ENCODE peak calls at places on chromosomes 3 and 15, in eight cellular contexts. One of them, this sample, is unnamed.

GRCh38 chr3:6551165-6551564 is 309.8 kb upstream of the GRM7 start:
- DNase-seq in Panc1: no peak
- DNase-seq in activated CD8-positive, alpha-beta memory T cell treated with anti-CD3 and anti-CD28 coated beads, Interleukin-2, amount 50 U/mL, for 48 hours: no peak
- DNase-seq in ureter: no peak
- DNase-seq in SJSA1: no peak
- DNase-seq in stimulated activated CD4-positive, alpha-beta T cell treated with anti-CD3 and anti-CD28 coated beads, Interleukin-4, amount 100 ng/mL, for 1 hour: no peak
- DNase-seq in fibroblast of gingiva: no peak
- DNase-seq in Daoy: no peak
- DNase-seq in this sample: no peak

GRCh38 chr3:146421814-146422748 is 47.3 kb downstream of the PLSCR2 start:
- DNase-seq in Daoy: peak; percentile 28
- DNase-seq in stimulated activated CD4-positive, alpha-beta T cell treated with anti-CD3 and anti-CD28 coated beads, Interleukin-4, amount 100 ng/mL, for 1 hour: no peak
- DNase-seq in ureter: no peak
- DNase-seq in Panc1: peak; percentile 59
- DNase-seq in fibroblast of gingiva: peak; percentile 32
- DNase-seq in activated CD8-positive, alpha-beta memory T cell treated with anti-CD3 and anti-CD28 coated beads, Interleukin-2, amount 50 U/mL, for 48 hours: no peak
- DNase-seq in SJSA1: peak; percentile 45
- DNase-seq in this sample: peak; percentile 2

GRCh38 chr15:99130314-99130713 is 25.4 kb downstream of the SYNM start:
- DNase-seq in fibroblast of gingiva: no peak
- DNase-seq in Daoy: no peak
- DNase-seq in Panc1: no peak
- DNase-seq in SJSA1: no peak
- DNase-seq in ureter: no peak
- DNase-seq in activated CD8-positive, alpha-beta memory T cell treated with anti-CD3 and anti-CD28 coated beads, Interleukin-2, amount 50 U/mL, for 48 hours: no peak
- DNase-seq in stimulated activated CD4-positive, alpha-beta T cell treated with anti-CD3 and anti-CD28 coated beads, Interleukin-4, amount 100 ng/mL, for 1 hour: no peak
- DNase-seq in this sample: no peak

GRCh38 chr15:100261302-100262240 is 80.2 kb downstream of the ADAMTS17 start:
- DNase-seq in Daoy: no peak
- DNase-seq in stimulated activated CD4-positive, alpha-beta T cell treated with anti-CD3 and anti-CD28 coated beads, Interleukin-4, amount 100 ng/mL, for 1 hour: no peak
- DNase-seq in activated CD8-positive, alpha-beta memory T cell treated with anti-CD3 and anti-CD28 coated beads, Interleukin-2, amount 50 U/mL, for 48 hours: peak; percentile 18
- DNase-seq in fibroblast of gingiva: no peak
- DNase-seq in Panc1: no peak
- DNase-seq in ureter: peak; percentile 32
- DNase-seq in SJSA1: peak; percentile 21
- DNase-seq in this sample: no peak

GRCh38 chr3:123803521-123803920 is 80.6 kb downstream of the MYLK start:
- DNase-seq in Panc1: no peak
- DNase-seq in Daoy: no peak
- DNase-seq in activated CD8-positive, alpha-beta memory T cell treated with anti-CD3 and anti-CD28 coated beads, Interleukin-2, amount 50 U/mL, for 48 hours: no peak
- DNase-seq in stimulated activated CD4-positive, alpha-beta T cell treated with anti-CD3 and anti-CD28 coated beads, Interleukin-4, amount 100 ng/mL, for 1 hour: no peak
- DNase-seq in SJSA1: no peak
- DNase-seq in fibroblast of gingiva: no peak
- DNase-seq in ureter: no peak
- DNase-seq in this sample: no peak

GRCh38 chr3:23611737-23612295 is 193.9 kb upstream of the UBE2E1 start:
- DNase-seq in SJSA1: no peak
- DNase-seq in fibroblast of gingiva: peak; percentile 64
- DNase-seq in stimulated activated CD4-positive, alpha-beta T cell treated with anti-CD3 and anti-CD28 coated beads, Interleukin-4, amount 100 ng/mL, for 1 hour: no peak
- DNase-seq in Panc1: no peak
- DNase-seq in activated CD8-positive, alpha-beta memory T cell treated with anti-CD3 and anti-CD28 coated beads, Interleukin-2, amount 50 U/mL, for 48 hours: no peak
- DNase-seq in ureter: peak; percentile 68
- DNase-seq in Daoy: peak; percentile 46
- DNase-seq in this sample: no peak

GRCh38 chr3:174243194-174243593 is 615.9 kb upstream of the NAALADL2 start:
- DNase-seq in stimulated activated CD4-positive, alpha-beta T cell treated with anti-CD3 and anti-CD28 coated beads, Interleukin-4, amount 100 ng/mL, for 1 hour: no peak
- DNase-seq in Daoy: peak; percentile 44
- DNase-seq in Panc1: no peak
- DNase-seq in activated CD8-positive, alpha-beta memory T cell treated with anti-CD3 and anti-CD28 coated beads, Interleukin-2, amount 50 U/mL, for 48 hours: no peak
- DNase-seq in ureter: no peak
- DNase-seq in fibroblast of gingiva: peak; percentile 16
- DNase-seq in SJSA1: peak; percentile 40
- DNase-seq in this sample: no peak

GRCh38 chr3:42526616-42527367 is 24.3 kb downstream of the VIPR1 start:
- DNase-seq in activated CD8-positive, alpha-beta memory T cell treated with anti-CD3 and anti-CD28 coated beads, Interleukin-2, amount 50 U/mL, for 48 hours: peak; percentile 75
- DNase-seq in fibroblast of gingiva: no peak
- DNase-seq in SJSA1: no peak
- DNase-seq in ureter: no peak
- DNase-seq in Daoy: no peak
- DNase-seq in stimulated activated CD4-positive, alpha-beta T cell treated with anti-CD3 and anti-CD28 coated beads, Interleukin-4, amount 100 ng/mL, for 1 hour: peak; percentile 49
- DNase-seq in Panc1: no peak
- DNase-seq in this sample: no peak

GRCh38 chr15:77838061-77838460 is 205.3 kb upstream of the LINGO1 start:
- DNase-seq in Panc1: no peak
- DNase-seq in Daoy: peak; percentile 65
- DNase-seq in activated CD8-positive, alpha-beta memory T cell treated with anti-CD3 and anti-CD28 coated beads, Interleukin-2, amount 50 U/mL, for 48 hours: no peak
- DNase-seq in stimulated activated CD4-positive, alpha-beta T cell treated with anti-CD3 and anti-CD28 coated beads, Interleukin-4, amount 100 ng/mL, for 1 hour: no peak
- DNase-seq in SJSA1: no peak
- DNase-seq in ureter: no peak
- DNase-seq in fibroblast of gingiva: no peak
- DNase-seq in this sample: no peak

GRCh38 chr3:73324203-73325155 is 263.0 kb downstream of the EBLN2 start:
- DNase-seq in Panc1: no peak
- DNase-seq in Daoy: peak; percentile 3
- DNase-seq in fibroblast of gingiva: peak; percentile 58
- DNase-seq in ureter: no peak
- DNase-seq in activated CD8-positive, alpha-beta memory T cell treated with anti-CD3 and anti-CD28 coated beads, Interleukin-2, amount 50 U/mL, for 48 hours: no peak
- DNase-seq in SJSA1: no peak
- DNase-seq in stimulated activated CD4-positive, alpha-beta T cell treated with anti-CD3 and anti-CD28 coated beads, Interleukin-4, amount 100 ng/mL, for 1 hour: no peak
- DNase-seq in this sample: no peak

GRCh38 chr3:5219216-5219615 is 31.7 kb downstream of the EDEM1 start:
- DNase-seq in activated CD8-positive, alpha-beta memory T cell treated with anti-CD3 and anti-CD28 coated beads, Interleukin-2, amount 50 U/mL, for 48 hours: no peak
- DNase-seq in Daoy: no peak
- DNase-seq in stimulated activated CD4-positive, alpha-beta T cell treated with anti-CD3 and anti-CD28 coated beads, Interleukin-4, amount 100 ng/mL, for 1 hour: no peak
- DNase-seq in Panc1: no peak
- DNase-seq in ureter: no peak
- DNase-seq in SJSA1: no peak
- DNase-seq in fibroblast of gingiva: no peak
- DNase-seq in this sample: no peak

GRCh38 chr3:182710557-182711157 is 82.6 kb upstream of the ATP11B start:
- DNase-seq in fibroblast of gingiva: no peak
- DNase-seq in ureter: no peak
- DNase-seq in activated CD8-positive, alpha-beta memory T cell treated with anti-CD3 and anti-CD28 coated beads, Interleukin-2, amount 50 U/mL, for 48 hours: no peak
- DNase-seq in Panc1: no peak
- DNase-seq in Daoy: no peak
- DNase-seq in SJSA1: no peak
- DNase-seq in stimulated activated CD4-positive, alpha-beta T cell treated with anti-CD3 and anti-CD28 coated beads, Interleukin-4, amount 100 ng/mL, for 1 hour: no peak
- DNase-seq in this sample: no peak

GRCh38 chr15:72196409-72197044 is 1.1 kb downstream of the GRAMD2A start:
- DNase-seq in activated CD8-positive, alpha-beta memory T cell treated with anti-CD3 and anti-CD28 coated beads, Interleukin-2, amount 50 U/mL, for 48 hours: no peak
- DNase-seq in fibroblast of gingiva: no peak
- DNase-seq in stimulated activated CD4-positive, alpha-beta T cell treated with anti-CD3 and anti-CD28 coated beads, Interleukin-4, amount 100 ng/mL, for 1 hour: no peak
- DNase-seq in ureter: no peak
- DNase-seq in Panc1: no peak
- DNase-seq in Daoy: no peak
- DNase-seq in SJSA1: no peak
- DNase-seq in this sample: no peak

GRCh38 chr3:134060561-134061385 is 31.0 kb upstream of the SLCO2A1 start:
- DNase-seq in SJSA1: peak; percentile 64
- DNase-seq in Panc1: no peak
- DNase-seq in stimulated activated CD4-positive, alpha-beta T cell treated with anti-CD3 and anti-CD28 coated beads, Interleukin-4, amount 100 ng/mL, for 1 hour: no peak
- DNase-seq in Daoy: no peak
- DNase-seq in activated CD8-positive, alpha-beta memory T cell treated with anti-CD3 and anti-CD28 coated beads, Interleukin-2, amount 50 U/mL, for 48 hours: no peak
- DNase-seq in fibroblast of gingiva: no peak
- DNase-seq in ureter: no peak
- DNase-seq in this sample: no peak

GRCh38 chr3:27720899-27721716 is 1.0 kb downstream of the EOMES start:
- DNase-seq in fibroblast of gingiva: no peak
- DNase-seq in stimulated activated CD4-positive, alpha-beta T cell treated with anti-CD3 and anti-CD28 coated beads, Interleukin-4, amount 100 ng/mL, for 1 hour: no peak
- DNase-seq in Panc1: no peak
- DNase-seq in activated CD8-positive, alpha-beta memory T cell treated with anti-CD3 and anti-CD28 coated beads, Interleukin-2, amount 50 U/mL, for 48 hours: no peak
- DNase-seq in ureter: no peak
- DNase-seq in Daoy: no peak
- DNase-seq in SJSA1: no peak
- DNase-seq in this sample: no peak

GRCh38 chr3:184134746-184135148 is 411 bp upstream of the EIF2B5 start:
- DNase-seq in Daoy: no peak
- DNase-seq in ureter: no peak
- DNase-seq in Panc1: no peak
- DNase-seq in stimulated activated CD4-positive, alpha-beta T cell treated with anti-CD3 and anti-CD28 coated beads, Interleukin-4, amount 100 ng/mL, for 1 hour: no peak
- DNase-seq in fibroblast of gingiva: no peak
- DNase-seq in activated CD8-positive, alpha-beta memory T cell treated with anti-CD3 and anti-CD28 coated beads, Interleukin-2, amount 50 U/mL, for 48 hours: no peak
- DNase-seq in SJSA1: no peak
- DNase-seq in this sample: no peak

This sample was measured in epithelial cell of proximal tubule.